ENCODE peak calls at places on chromosomes 12 and 14, in five cellular contexts. One of them, this sample, is unnamed.

GRCh38 chr12:1605129-1606020 is 11.0 kb upstream of the FBXL14 start:
- DNase-seq in HEK293T: peak
- DNase-seq in NCI-H774: peak
- DNase-seq in stimulated activated CD8-positive, alpha-beta memory T cell treated with anti-CD3 and anti-CD28 coated beads, Interleukin-4, amount 100 ng/mL, for 24 hours: no peak
- DNase-seq in CD8-positive, alpha-beta T cell: peak
- DNase-seq in this sample: peak

GRCh38 chr12:754871-755562 is 2.6 kb downstream of the WNK1 start:
- DNase-seq in NCI-H774: peak
- DNase-seq in HEK293T: peak
- DNase-seq in stimulated activated CD8-positive, alpha-beta memory T cell treated with anti-CD3 and anti-CD28 coated beads, Interleukin-4, amount 100 ng/mL, for 24 hours: no peak
- DNase-seq in CD8-positive, alpha-beta T cell: no peak
- DNase-seq in this sample: no peak

GRCh38 chr12:8696402-8697100 is 1.2 kb upstream of the RIMKLB start:
- DNase-seq in NCI-H774: no peak
- DNase-seq in HEK293T: no peak
- DNase-seq in CD8-positive, alpha-beta T cell: no peak
- DNase-seq in stimulated activated CD8-positive, alpha-beta memory T cell treated with anti-CD3 and anti-CD28 coated beads, Interleukin-4, amount 100 ng/mL, for 24 hours: no peak
- DNase-seq in this sample: no peak

GRCh38 chr12:123657211-123657610 is 13.7 kb upstream of the TCTN2 start:
- DNase-seq in NCI-H774: no peak
- DNase-seq in stimulated activated CD8-positive, alpha-beta memory T cell treated with anti-CD3 and anti-CD28 coated beads, Interleukin-4, amount 100 ng/mL, for 24 hours: no peak
- DNase-seq in HEK293T: no peak
- DNase-seq in CD8-positive, alpha-beta T cell: no peak
- DNase-seq in this sample: no peak

GRCh38 chr14:57266060-57266459 is 2.6 kb downstream of the EXOC5 start:
- DNase-seq in CD8-positive, alpha-beta T cell: no peak
- DNase-seq in NCI-H774: no peak
- DNase-seq in stimulated activated CD8-positive, alpha-beta memory T cell treated with anti-CD3 and anti-CD28 coated beads, Interleukin-4, amount 100 ng/mL, for 24 hours: no peak
- DNase-seq in HEK293T: no peak
- DNase-seq in this sample: no peak

GRCh38 chr12:8742501-8742900 is 44.7 kb downstream of the RIMKLB start:
- DNase-seq in NCI-H774: no peak
- DNase-seq in HEK293T: no peak
- DNase-seq in stimulated activated CD8-positive, alpha-beta memory T cell treated with anti-CD3 and anti-CD28 coated beads, Interleukin-4, amount 100 ng/mL, for 24 hours: no peak
- DNase-seq in CD8-positive, alpha-beta T cell: no peak
- DNase-seq in this sample: no peak

GRCh38 chr14:37054869-37055268 is 117.5 kb downstream of the SLC25A21 start:
- DNase-seq in NCI-H774: no peak
- DNase-seq in CD8-positive, alpha-beta T cell: no peak
- DNase-seq in stimulated activated CD8-positive, alpha-beta memory T cell treated with anti-CD3 and anti-CD28 coated beads, Interleukin-4, amount 100 ng/mL, for 24 hours: no peak
- DNase-seq in HEK293T: peak
- DNase-seq in this sample: no peak

GRCh38 chr14:64773577-64773976 is 69.4 kb downstream of the PLEKHG3 start:
- DNase-seq in stimulated activated CD8-positive, alpha-beta memory T cell treated with anti-CD3 and anti-CD28 coated beads, Interleukin-4, amount 100 ng/mL, for 24 hours: no peak
- DNase-seq in CD8-positive, alpha-beta T cell: no peak
- DNase-seq in NCI-H774: no peak
- DNase-seq in HEK293T: no peak
- DNase-seq in this sample: no peak

GRCh38 chr12:87140257-87140656 is 884.1 kb upstream of the MGAT4C start:
- DNase-seq in NCI-H774: no peak
- DNase-seq in stimulated activated CD8-positive, alpha-beta memory T cell treated with anti-CD3 and anti-CD28 coated beads, Interleukin-4, amount 100 ng/mL, for 24 hours: no peak
- DNase-seq in CD8-positive, alpha-beta T cell: no peak
- DNase-seq in HEK293T: no peak
- DNase-seq in this sample: no peak

This sample was measured in LNCaP clone FGC.